ENCODE peak calls at places on chromosomes 6 and 20, in six cellular contexts. One of them, this sample, is unnamed.

GRCh38 chr6:14567031-14567430 is 449.5 kb downstream of the CD83 start:
- DNase-seq in SK-N-SH: no peak
- DNase-seq in K562: no peak
- DNase-seq in HCT116: no peak
- DNase-seq in H1: no peak
- DNase-seq in GM12878: no peak
- DNase-seq in this sample: no peak

GRCh38 chr6:77440206-77440976 is 22.9 kb downstream of the HTR1B start:
- DNase-seq in SK-N-SH: no peak
- DNase-seq in K562: no peak
- DNase-seq in HCT116: no peak
- DNase-seq in H1: no peak
- DNase-seq in GM12878: no peak
- DNase-seq in this sample: no peak

GRCh38 chr20:31998246-31998645 is 12.0 kb upstream of the CCM2L start:
- DNase-seq in SK-N-SH: no peak
- DNase-seq in K562: no peak
- DNase-seq in HCT116: no peak
- DNase-seq in H1: no peak
- DNase-seq in GM12878: no peak
- DNase-seq in this sample: no peak

GRCh38 chr6:118309337-118310093 is 238.6 kb upstream of the PLN start:
- DNase-seq in SK-N-SH: no peak
- DNase-seq in K562: no peak
- DNase-seq in HCT116: no peak
- DNase-seq in H1: no peak
- DNase-seq in GM12878: no peak
- DNase-seq in this sample: no peak

GRCh38 chr6:17130786-17131185 is 28.9 kb downstream of the STMND1 start:
- DNase-seq in SK-N-SH: no peak
- DNase-seq in K562: no peak
- DNase-seq in HCT116: no peak
- DNase-seq in H1: no peak
- DNase-seq in GM12878: no peak
- DNase-seq in this sample: no peak

GRCh38 chr6:31738048-31738979 is 1.5 kb upstream of the MSH5 start:
- DNase-seq in SK-N-SH: no peak
- DNase-seq in K562: peak; percentile 72
- DNase-seq in HCT116: no peak
- DNase-seq in H1: no peak
- DNase-seq in GM12878: peak; percentile 75
- DNase-seq in this sample: peak; percentile 97

GRCh38 chr6:113120577-113121285 is 736.4 kb upstream of the MARCKS start:
- DNase-seq in SK-N-SH: no peak
- DNase-seq in K562: no peak
- DNase-seq in HCT116: peak; percentile 73
- DNase-seq in H1: no peak
- DNase-seq in GM12878: no peak
- DNase-seq in this sample: no peak

GRCh38 chr6:22381810-22382512 is 85.1 kb upstream of the PRL start:
- DNase-seq in SK-N-SH: no peak
- DNase-seq in K562: no peak
- DNase-seq in HCT116: no peak
- DNase-seq in H1: no peak
- DNase-seq in GM12878: no peak
- DNase-seq in this sample: no peak

GRCh38 chr6:146914563-146915483 is 289.4 kb upstream of the STXBP5 start:
- DNase-seq in SK-N-SH: peak; percentile 8
- DNase-seq in K562: peak; percentile 66
- DNase-seq in HCT116: peak; percentile 84
- DNase-seq in H1: no peak
- DNase-seq in GM12878: no peak
- DNase-seq in this sample: no peak

GRCh38 chr6:28683945-28684538 is 158.4 kb downstream of the GPX5 start:
- DNase-seq in SK-N-SH: peak; percentile 52
- DNase-seq in K562: peak; percentile 62
- DNase-seq in HCT116: peak; percentile 60
- DNase-seq in H1: no peak
- DNase-seq in GM12878: no peak
- DNase-seq in this sample: peak; percentile 68

GRCh38 chr6:135180458-135181332 is at the start of gene MYB:
- DNase-seq in SK-N-SH: peak; percentile 97
- DNase-seq in K562: peak; percentile 92
- DNase-seq in HCT116: no peak
- DNase-seq in H1: no peak
- DNase-seq in GM12878: no peak
- DNase-seq in this sample: no peak

GRCh38 chr6:121748376-121748775 is 312.9 kb downstream of the GJA1 start:
- DNase-seq in SK-N-SH: no peak
- DNase-seq in K562: no peak
- DNase-seq in HCT116: no peak
- DNase-seq in H1: no peak
- DNase-seq in GM12878: no peak
- DNase-seq in this sample: no peak

GRCh38 chr20:21179796-21180195 is 53.9 kb downstream of the KIZ start:
- DNase-seq in SK-N-SH: no peak
- DNase-seq in K562: no peak
- DNase-seq in HCT116: no peak
- DNase-seq in H1: no peak
- DNase-seq in GM12878: no peak
- DNase-seq in this sample: no peak

GRCh38 chr6:6283747-6284146 is 36.7 kb downstream of the F13A1 start:
- DNase-seq in SK-N-SH: no peak
- DNase-seq in K562: no peak
- DNase-seq in HCT116: no peak
- DNase-seq in H1: no peak
- DNase-seq in GM12878: no peak
- DNase-seq in this sample: no peak

GRCh38 chr6:89510393-89510792 is 77.4 kb downstream of the ANKRD6 start:
- DNase-seq in SK-N-SH: no peak
- DNase-seq in K562: no peak
- DNase-seq in HCT116: no peak
- DNase-seq in H1: no peak
- DNase-seq in GM12878: no peak
- DNase-seq in this sample: no peak

GRCh38 chr6:36721369-36722140 is 23.9 kb downstream of the RAB44 start:
- DNase-seq in SK-N-SH: no peak
- DNase-seq in K562: no peak
- DNase-seq in HCT116: no peak
- DNase-seq in H1: no peak
- DNase-seq in GM12878: no peak
- DNase-seq in this sample: no peak

GRCh38 chr20:63064310-63064709 is 57.5 kb upstream of the BHLHE23 start:
- DNase-seq in SK-N-SH: no peak
- DNase-seq in K562: peak; percentile 37
- DNase-seq in HCT116: no peak
- DNase-seq in H1: no peak
- DNase-seq in GM12878: no peak
- DNase-seq in this sample: no peak

GRCh38 chr20:16437387-16437990 is 135.8 kb downstream of the KIF16B start:
- DNase-seq in SK-N-SH: no peak
- DNase-seq in K562: no peak
- DNase-seq in HCT116: no peak
- DNase-seq in H1: no peak
- DNase-seq in GM12878: no peak
- DNase-seq in this sample: no peak

GRCh38 chr6:4516206-4516605 is 260.0 kb upstream of the CDYL start:
- DNase-seq in SK-N-SH: no peak
- DNase-seq in K562: no peak
- DNase-seq in HCT116: no peak
- DNase-seq in H1: no peak
- DNase-seq in GM12878: no peak
- DNase-seq in this sample: no peak

GRCh38 chr6:4513561-4513960 is 262.6 kb upstream of the CDYL start:
- DNase-seq in SK-N-SH: no peak
- DNase-seq in K562: no peak
- DNase-seq in HCT116: no peak
- DNase-seq in H1: no peak
- DNase-seq in GM12878: no peak
- DNase-seq in this sample: no peak

GRCh38 chr6:4522453-4522852 is 253.8 kb upstream of the CDYL start:
- DNase-seq in SK-N-SH: no peak
- DNase-seq in K562: no peak
- DNase-seq in HCT116: no peak
- DNase-seq in H1: no peak
- DNase-seq in GM12878: no peak
- DNase-seq in this sample: no peak

GRCh38 chr6:4521070-4521469 is 255.1 kb upstream of the CDYL start:
- DNase-seq in SK-N-SH: no peak
- DNase-seq in K562: no peak
- DNase-seq in HCT116: no peak
- DNase-seq in H1: no peak
- DNase-seq in GM12878: no peak
- DNase-seq in this sample: no peak

GRCh38 chr6:4518506-4518905 is 257.7 kb upstream of the CDYL start:
- DNase-seq in SK-N-SH: no peak
- DNase-seq in K562: no peak
- DNase-seq in HCT116: no peak
- DNase-seq in H1: no peak
- DNase-seq in GM12878: peak; percentile 9
- DNase-seq in this sample: no peak
- TF ChIP-seq SIN3A in SK-N-SH: no peak
- TF ChIP-seq SIN3A in K562: no peak
- TF ChIP-seq SIN3A in HCT116: no peak
- TF ChIP-seq SIN3A in H1: no peak
- TF ChIP-seq SIN3A in GM12878: no peak
- TF ChIP-seq SIN3A in this sample: no peak

GRCh38 chr6:9938801-9939200 is 476.1 kb downstream of the TFAP2A start:
- DNase-seq in SK-N-SH: no peak
- DNase-seq in K562: no peak
- DNase-seq in HCT116: no peak
- DNase-seq in H1: no peak
- DNase-seq in GM12878: no peak
- DNase-seq in this sample: no peak

GRCh38 chr6:9943026-9943425 is 471.8 kb downstream of the TFAP2A start:
- DNase-seq in SK-N-SH: no peak
- DNase-seq in K562: no peak
- DNase-seq in HCT116: no peak
- DNase-seq in H1: no peak
- DNase-seq in GM12878: no peak
- DNase-seq in this sample: no peak

GRCh38 chr6:9942131-9942530 is 472.7 kb downstream of the TFAP2A start:
- DNase-seq in SK-N-SH: no peak
- DNase-seq in K562: no peak
- DNase-seq in HCT116: no peak
- DNase-seq in H1: no peak
- DNase-seq in GM12878: no peak
- DNase-seq in this sample: no peak
- H2AFZ ChIP-seq in SK-N-SH: no peak overlapping the region
- H2AFZ ChIP-seq in K562: no peak overlapping the region
- H2AFZ ChIP-seq in HCT116: no peak overlapping the region
- H2AFZ ChIP-seq in H1: no peak overlapping the region
- H2AFZ ChIP-seq in GM12878: no peak overlapping the region
- H2AFZ ChIP-seq in this sample: no peak overlapping the region

GRCh38 chr20:41180599-41181333 is 43.4 kb downstream of the PLCG1 start:
- DNase-seq in SK-N-SH: no peak
- DNase-seq in K562: no peak
- DNase-seq in HCT116: no peak
- DNase-seq in H1: no peak
- DNase-seq in GM12878: no peak
- DNase-seq in this sample: peak; percentile 29
- TF ChIP-seq SIN3A in SK-N-SH: no peak
- TF ChIP-seq SIN3A in K562: no peak
- TF ChIP-seq SIN3A in HCT116: no peak
- TF ChIP-seq SIN3A in H1: no peak
- TF ChIP-seq SIN3A in GM12878: no peak
- TF ChIP-seq SIN3A in this sample: no peak

DNA sequence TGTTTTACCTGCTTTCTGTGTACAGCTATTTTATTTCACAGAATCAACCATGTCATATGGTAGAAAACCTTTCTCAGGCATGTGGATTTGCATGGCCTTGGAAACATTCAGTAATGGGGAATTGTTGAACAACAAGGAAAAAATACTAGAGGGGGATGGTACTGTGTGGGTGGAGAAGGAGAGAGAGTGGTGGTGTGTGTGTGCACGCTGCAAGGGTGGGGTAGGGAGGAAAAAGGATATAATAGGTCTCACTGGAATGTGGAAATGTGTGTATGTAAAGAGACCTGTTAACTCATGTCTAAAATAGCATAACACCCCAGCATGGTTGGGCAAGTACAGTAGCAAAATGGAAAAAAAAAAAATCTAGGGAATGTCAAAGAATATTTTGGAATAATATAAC is 93.7 kb upstream of the CITED2 start:
- DNase-seq in SK-N-SH: no peak
- DNase-seq in K562: no peak
- DNase-seq in HCT116: no peak
- DNase-seq in H1: no peak
- DNase-seq in GM12878: no peak
- DNase-seq in this sample: no peak
- H2AFZ ChIP-seq in SK-N-SH: no peak overlapping the region
- H2AFZ ChIP-seq in K562: peak overlapping the region; percentile 61
- H2AFZ ChIP-seq in HCT116: peak overlapping the region; percentile 26
- H2AFZ ChIP-seq in H1: no peak overlapping the region
- H2AFZ ChIP-seq in GM12878: no peak overlapping the region
- H2AFZ ChIP-seq in this sample: no peak overlapping the region

DNA sequence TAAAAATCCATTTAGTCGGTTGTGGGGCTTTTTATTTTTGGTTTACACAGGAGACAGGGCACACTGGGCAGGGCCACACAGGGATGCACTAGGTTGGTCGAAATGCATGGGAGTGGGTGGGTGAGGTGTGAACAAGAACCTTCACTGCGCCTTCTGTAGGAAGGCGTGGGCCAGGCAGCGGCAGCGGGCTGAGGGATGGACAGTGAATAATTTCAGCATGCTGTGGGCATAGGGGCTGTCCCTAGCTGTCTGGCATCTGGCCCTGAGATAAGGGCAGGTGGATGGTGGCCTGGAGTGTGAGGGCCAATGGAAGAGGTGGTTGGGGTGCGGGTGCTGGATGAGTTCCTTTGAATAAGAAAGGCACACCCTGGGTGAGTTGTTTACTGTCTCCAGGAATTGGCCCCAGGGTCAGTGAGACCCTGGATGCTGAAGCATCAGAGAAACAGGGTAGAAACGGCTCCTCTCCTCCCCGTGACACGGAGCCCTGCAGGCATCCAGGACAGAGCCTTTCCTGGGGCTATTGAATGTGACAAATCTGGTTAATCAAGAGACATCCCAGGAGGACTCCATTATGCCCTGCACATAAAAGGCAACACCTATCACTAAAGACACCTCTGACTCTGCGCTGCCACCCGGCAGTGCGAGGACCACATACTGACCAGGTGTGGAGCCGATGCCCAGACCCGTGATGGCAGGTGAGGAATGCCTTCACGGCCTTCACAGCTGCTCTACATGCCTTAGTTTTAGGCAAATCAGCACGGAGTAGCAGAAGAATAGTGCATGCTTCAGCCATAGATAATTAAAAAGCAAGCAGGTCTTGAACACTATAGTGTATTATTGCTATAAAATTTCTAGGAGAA is 123.0 kb upstream of the SNX9 start:
- DNase-seq in SK-N-SH: no peak
- DNase-seq in K562: no peak
- DNase-seq in HCT116: no peak
- DNase-seq in H1: no peak
- DNase-seq in GM12878: no peak
- DNase-seq in this sample: no peak
- TF ChIP-seq SIN3A in SK-N-SH: no peak
- TF ChIP-seq SIN3A in K562: no peak
- TF ChIP-seq SIN3A in HCT116: no peak
- TF ChIP-seq SIN3A in H1: no peak
- TF ChIP-seq SIN3A in GM12878: no peak
- TF ChIP-seq SIN3A in this sample: no peak

GRCh38 chr6:40482532-40482931 is 104.6 kb downstream of the LRFN2 start:
- DNase-seq in SK-N-SH: peak; percentile 31
- DNase-seq in K562: peak; percentile 26
- DNase-seq in HCT116: no peak
- DNase-seq in H1: no peak
- DNase-seq in GM12878: no peak
- DNase-seq in this sample: no peak
- H2AFZ ChIP-seq in SK-N-SH: no peak overlapping the region
- H2AFZ ChIP-seq in K562: no peak overlapping the region
- H2AFZ ChIP-seq in HCT116: no peak overlapping the region
- H2AFZ ChIP-seq in H1: no peak overlapping the region
- H2AFZ ChIP-seq in GM12878: no peak overlapping the region
- H2AFZ ChIP-seq in this sample: no peak overlapping the region